ENCODE peak calls at places on chromosome 19, in four cellular contexts. C is stomach, T is H1, W is upper lobe of left lung. R is an unnamed sample.

GRCh38 chr19:29674374-29675119 is 9.3 kb downstream of the PLEKHF1 start:
- DNase-seq in C (no peak), T (no peak), W (peak), R (no peak)

GRCh38 chr19:51394045-51394836 is 3.9 kb upstream of the C19orf84 start:
- DNase-seq in C (peak), T (peak), W (peak), R (peak)

GRCh38 chr19:48907671-48908070 is 7.6 kb downstream of the NUCB1 start:
- DNase-seq in C (no peak), T (no peak), W (peak), R (no peak)

GRCh38 chr19:29934257-29934656 is 7.8 kb upstream of the URI1 start:
- DNase-seq in C (no peak), T (no peak), W (no peak), R (no peak)

GRCh38 chr19:3073159-3073563 is 10.9 kb upstream of the TLE5 start:
- DNase-seq in C (no peak), T (no peak), W (no peak), R (no peak)

GRCh38 chr19:56015756-56016155 is 29.2 kb downstream of the NLRP5 start:
- DNase-seq in C (no peak), T (no peak), W (no peak), R (no peak)

GRCh38 chr19:51020988-51021651 is 1.6 kb upstream of the KLK10 start:
- DNase-seq in C (peak), T (no peak), W (no peak), R (peak)

GRCh38 chr19:37468961-37469777 is at the start of gene ZNF570:
- DNase-seq in C (peak), T (peak), W (peak), R (peak)

GRCh38 chr19:46033401-46033800 is 7.4 kb downstream of the IGFL4 start:
- DNase-seq in C (no peak), T (no peak), W (no peak), R (no peak)

GRCh38 chr19:2038284-2039081 is 12.6 kb downstream of the MKNK2 start:
- DNase-seq in C (no peak), T (no peak), W (peak), R (no peak)

GRCh38 chr19:46213156-46213555 is 16.4 kb upstream of the IGFL1 start:
- DNase-seq in C (no peak), T (no peak), W (no peak), R (no peak)

GRCh38 chr19:32480321-32480720 is 74.8 kb downstream of the DPY19L3 start:
- DNase-seq in C (no peak), T (no peak), W (peak), R (no peak)

GRCh38 chr19:53809518-53810186 is 14.5 kb downstream of the NLRP12 start:
- DNase-seq in C (no peak), T (peak), W (peak), R (no peak)

GRCh38 chr19:31402931-31403330 is 53.7 kb upstream of the TSHZ3 start:
- DNase-seq in C (no peak), T (no peak), W (no peak), R (no peak)

GRCh38 chr19:50203281-50204080 is at the start of gene MYH14:
- DNase-seq in C (peak), T (peak), W (peak), R (peak)

GRCh38 chr19:35905178-35905727 is 2.8 kb downstream of the TYROBP start:
- DNase-seq in C (no peak), T (no peak), W (no peak), R (no peak)

GRCh38 chr19:34323433-34324204 is 41.4 kb upstream of the GPI start:
- DNase-seq in C (no peak), T (no peak), W (no peak), R (no peak)

GRCh38 chr19:40279120-40279551 is 6.0 kb downstream of the AKT2 start:
- DNase-seq in C (no peak), T (no peak), W (no peak), R (peak)

GRCh38 chr19:6772028-6772865 is at the start of gene VAV1:
- DNase-seq in C (peak), T (no peak), W (peak), R (no peak)

GRCh38 chr19:2609389-2610116 is 92.9 kb downstream of the GNG7 start:
- DNase-seq in C (no peak), T (no peak), W (no peak), R (no peak)

GRCh38 chr19:48770734-48771472 is 15.6 kb downstream of the FGF21 start:
- DNase-seq in C (no peak), T (no peak), W (peak), R (no peak)

GRCh38 chr19:50046649-50047503 is 21.1 kb downstream of the ZNF473 start:
- DNase-seq in C (peak), T (no peak), W (no peak), R (peak)

GRCh38 chr19:30361107-30361447 is 11.1 kb upstream of the ZNF536 start:
- DNase-seq in C (no peak), T (no peak), W (no peak), R (no peak)

GRCh38 chr19:5974721-5975387 is 3.1 kb downstream of the RANBP3 start:
- DNase-seq in C (no peak), T (no peak), W (no peak), R (no peak)

GRCh38 chr19:876780-877314 is 16.1 kb downstream of the MED16 start:
- DNase-seq in C (no peak), T (no peak), W (peak), R (no peak)
- H3K27ac ChIP-seq in C (no peak), T (no peak), W (no peak), R (no peak)

DNA sequence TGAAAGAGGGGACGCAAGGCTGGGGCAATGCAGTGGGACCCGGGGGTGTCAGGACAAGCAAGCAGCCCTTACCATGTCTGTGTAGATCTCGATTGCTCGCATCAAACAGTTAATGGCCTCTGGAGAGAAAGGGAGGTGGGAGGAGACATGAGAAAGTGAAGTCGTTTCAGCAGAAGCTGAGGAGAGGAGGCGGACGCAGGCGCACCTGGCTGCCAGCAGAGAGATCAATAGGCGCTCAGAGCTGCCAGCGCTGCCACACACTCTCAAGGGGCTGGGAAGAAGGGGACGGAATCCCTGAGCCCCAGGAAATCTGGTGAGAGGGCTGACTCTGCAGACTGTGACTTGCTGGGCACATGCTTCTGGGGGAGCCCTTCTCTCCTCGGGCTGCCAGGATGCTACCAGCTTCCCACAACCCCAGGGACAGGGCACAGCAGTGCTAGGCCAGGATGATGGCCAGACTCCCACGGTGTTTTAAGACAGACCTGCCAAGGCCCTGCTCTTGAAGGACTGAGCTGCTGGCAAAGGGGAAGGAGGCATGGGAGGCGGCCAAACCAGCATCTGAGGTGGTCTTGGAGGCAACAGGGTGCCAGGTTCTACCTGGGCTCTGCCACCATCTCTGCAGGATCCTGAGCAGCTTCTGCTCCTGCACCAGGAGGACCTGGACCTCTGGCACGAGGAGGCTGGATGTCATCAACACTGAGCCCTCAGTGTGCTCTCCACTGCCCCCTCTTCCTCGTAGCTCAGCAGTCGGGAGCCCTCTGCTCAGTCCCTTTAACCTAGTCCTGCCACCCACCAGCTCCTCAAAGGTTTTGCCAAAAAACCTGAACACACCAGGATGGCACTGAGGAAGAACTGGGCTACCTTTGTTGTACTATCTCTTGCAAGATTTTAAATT is 11.7 kb upstream of the KPTN start:
- DNase-seq in C (no peak), T (no peak), W (no peak), R (no peak)
- H3K4me3 ChIP-seq in C (no peak), T (no peak), W (no peak), R (no peak)

DNA sequence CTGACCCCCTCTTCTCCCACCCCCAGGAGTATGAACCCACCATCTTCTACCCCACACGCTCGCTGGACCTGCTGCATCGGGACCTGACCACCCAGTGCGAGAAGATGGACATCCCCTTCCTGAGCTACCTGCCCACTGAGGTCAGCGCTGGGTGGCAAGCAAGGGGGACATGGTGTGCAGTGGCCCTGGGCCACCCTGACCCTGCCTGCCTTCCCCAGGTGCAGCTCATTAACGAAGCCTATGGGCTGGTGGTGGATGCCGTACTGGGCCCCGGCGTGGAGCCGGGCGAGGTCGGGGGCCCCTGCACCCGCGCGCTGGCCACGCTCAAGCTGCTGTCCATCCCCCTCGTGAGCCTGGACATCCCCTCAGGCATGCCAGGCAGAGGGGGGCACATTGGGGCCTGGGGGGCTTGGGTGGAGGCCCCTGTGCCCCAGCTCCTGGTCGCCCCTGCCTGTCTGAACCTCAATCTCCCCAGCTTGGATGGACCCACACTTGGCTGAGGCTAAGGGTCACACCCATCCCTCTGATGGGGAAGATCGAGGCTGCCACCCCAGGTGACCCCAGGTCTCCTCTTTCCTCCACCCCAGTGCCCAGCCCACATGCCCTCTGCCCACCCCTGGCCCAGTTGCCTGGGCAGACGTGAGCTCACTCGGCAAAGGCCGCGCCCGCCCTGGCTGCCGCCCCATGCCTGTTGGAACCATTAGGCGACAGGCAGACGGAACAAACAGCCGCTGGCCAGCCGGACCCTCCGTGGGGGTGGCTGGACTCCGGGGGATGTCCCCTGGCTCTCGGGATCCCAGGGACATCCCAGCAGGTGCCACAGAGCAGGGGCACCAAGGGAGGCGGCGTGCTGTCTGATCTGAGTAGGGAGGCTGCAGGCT is 2.5 kb upstream of the CILP2 start:
- DNase-seq in C (no peak), T (no peak), W (peak), R (no peak)
- TF ChIP-seq EP300 in C (no peak), T (no peak), W (no peak), R (no peak)

GRCh38 chr19:57578487-57579205 is at the start of gene ZNF416:
- DNase-seq in C (peak), T (peak), W (peak), R (peak)
- H3K27ac ChIP-seq in C (peak), T (peak), W (peak), R (no peak)

DNA sequence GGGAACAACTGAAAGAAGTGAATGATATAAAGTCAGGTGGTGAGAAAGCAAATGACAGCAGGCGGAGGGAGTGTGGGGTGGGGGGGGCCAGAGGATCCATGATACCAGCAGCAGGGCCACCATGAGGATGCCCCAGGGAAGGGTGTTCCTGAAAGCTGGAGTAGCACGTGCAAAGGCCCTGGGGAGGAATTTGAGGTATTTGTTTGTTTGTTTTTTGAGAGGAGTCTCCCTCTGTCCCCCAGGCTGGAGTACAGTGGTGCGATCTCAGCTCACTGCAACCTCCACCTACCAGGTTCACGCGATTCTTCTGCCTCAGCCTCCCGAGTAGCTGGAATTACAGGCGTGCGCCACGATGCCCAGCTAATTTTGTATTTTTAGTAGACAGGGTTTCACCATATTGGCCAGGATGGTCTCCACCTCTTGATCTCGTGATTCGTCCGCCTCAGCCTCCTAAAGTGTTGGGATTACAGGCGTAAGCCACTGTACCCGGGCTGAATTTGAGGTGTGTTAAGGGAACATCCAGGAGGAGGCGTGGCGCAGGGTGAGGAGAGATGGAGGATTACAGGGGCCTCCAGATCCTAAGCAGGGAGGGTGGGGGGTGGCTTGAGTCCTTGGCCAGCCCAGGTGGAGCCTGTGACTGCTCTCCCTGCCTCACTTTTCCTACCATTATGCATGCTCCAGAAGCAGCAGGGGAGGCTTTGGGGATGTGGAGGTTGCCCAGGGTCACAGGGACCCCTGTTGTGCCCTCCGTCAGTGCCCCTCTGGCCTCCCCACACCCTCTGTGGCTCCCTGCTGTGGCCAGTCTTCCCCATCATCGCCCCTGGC is 12.4 kb upstream of the JUND start:
- DNase-seq in C (no peak), T (no peak), W (no peak), R (no peak)
- H3K4me3 ChIP-seq in C (peak), T (peak), W (peak), R (no peak)